ENCODE peak calls at places on chromosomes 16 and 17, in eight cellular contexts. Z is OCI-LY7, Q is prostate gland, D is thoracic aorta, R is K562, E is Peyer's patch, C is heart right ventricle, Y is fibroblast of pulmonary artery. T is an unnamed sample.

GRCh38 chr17:82339634-82340580 is 6.3 kb upstream of the SECTM1 start:
- DNase-seq in Z (no peak), Q (no peak), D (no peak), R (no peak), E (peak; percentile 35), C (no peak), Y (no peak), T (no peak)

GRCh38 chr17:20926532-20926931 is 116.3 kb downstream of the USP22 start:
- DNase-seq in Z (no peak), Q (no peak), D (no peak), R (no peak), E (no peak), C (no peak), Y (peak; percentile 54), T (no peak)

GRCh38 chr16:35186045-35186759 is 1726.8 kb downstream of the TP53TG3F start:
- DNase-seq in Z (no peak), Q (no peak), D (no peak), R (no peak), E (peak; percentile 36), C (no peak), Y (no peak), T (no peak)

GRCh38 chr16:15879255-15879804 is 9.1 kb downstream of the CEP20 start:
- DNase-seq in Z (no peak), Q (no peak), D (no peak), R (peak; percentile 45), E (no peak), C (no peak), Y (peak; percentile 91), T (no peak)

GRCh38 chr16:79823644-79824043 is 223.1 kb upstream of the MAF start:
- DNase-seq in Z (no peak), Q (no peak), D (no peak), R (no peak), E (no peak), C (no peak), Y (no peak), T (no peak)

GRCh38 chr16:30041841-30042240 is 10.8 kb upstream of the TLCD3B start:
- DNase-seq in Z (peak; percentile 39), Q (no peak), D (no peak), R (no peak), E (no peak), C (no peak), Y (peak; percentile 73), T (no peak)

GRCh38 chr16:24170407-24170806 is 85.7 kb upstream of the CACNG3 start:
- DNase-seq in Z (no peak), Q (no peak), D (no peak), R (no peak), E (no peak), C (no peak), Y (no peak), T (no peak)

GRCh38 chr17:65235284-65235683 is 98.1 kb downstream of the RGS9 start:
- DNase-seq in Z (no peak), Q (no peak), D (no peak), R (no peak), E (no peak), C (no peak), Y (no peak), T (no peak)

GRCh38 chr17:57255182-57255775 is 1.0 kb upstream of the MSI2 start:
- DNase-seq in Z (no peak), Q (no peak), D (no peak), R (no peak), E (no peak), C (no peak), Y (no peak), T (no peak)

GRCh38 chr16:57509231-57509923 is 23.1 kb upstream of the DOK4 start:
- DNase-seq in Z (no peak), Q (no peak), D (no peak), R (no peak), E (no peak), C (no peak), Y (no peak), T (no peak)

GRCh38 chr16:65069090-65069489 is 52.8 kb downstream of the CDH11 start:
- DNase-seq in Z (no peak), Q (no peak), D (no peak), R (no peak), E (no peak), C (no peak), Y (peak; percentile 88), T (no peak)

GRCh38 chr17:2892305-2892971 is 96.2 kb downstream of the RAP1GAP2 start:
- DNase-seq in Z (no peak), Q (no peak), D (no peak), R (no peak), E (peak; percentile 66), C (no peak), Y (peak; percentile 87), T (peak; percentile 79)

GRCh38 chr16:13957197-13958078 is 37.5 kb downstream of the ERCC4 start:
- DNase-seq in Z (no peak), Q (peak; percentile 73), D (no peak), R (peak; percentile 32), E (peak; percentile 86), C (peak; percentile 54), Y (peak; percentile 87), T (peak; percentile 90)

GRCh38 chr17:30244853-30245385 is 9.4 kb upstream of the SLC6A4 start:
- DNase-seq in Z (no peak), Q (no peak), D (no peak), R (no peak), E (no peak), C (no peak), Y (peak; percentile 21), T (no peak)

GRCh38 chr16:24988593-24989338 is 26.4 kb downstream of the ARHGAP17 start:
- DNase-seq in Z (peak; percentile 38), Q (peak; percentile 64), D (no peak), R (no peak), E (peak; percentile 88), C (peak; percentile 59), Y (peak; percentile 75), T (peak; percentile 53)

GRCh38 chr16:85452364-85453178 is 160.6 kb upstream of the GSE1 start:
- DNase-seq in Z (no peak), Q (no peak), D (no peak), R (no peak), E (no peak), C (no peak), Y (no peak), T (no peak)

GRCh38 chr16:85453179-85453678 is 159.9 kb upstream of the GSE1 start:
- DNase-seq in Z (no peak), Q (no peak), D (no peak), R (no peak), E (no peak), C (no peak), Y (no peak), T (no peak)

GRCh38 chr16:85449885-85450245 is 163.3 kb upstream of the GSE1 start:
- DNase-seq in Z (peak; percentile 24), Q (no peak), D (no peak), R (no peak), E (no peak), C (no peak), Y (no peak), T (no peak)

GRCh38 chr16:85453701-85454100 is 159.4 kb upstream of the GSE1 start:
- DNase-seq in Z (no peak), Q (no peak), D (no peak), R (no peak), E (no peak), C (no peak), Y (no peak), T (no peak)

GRCh38 chr16:85451646-85452363 is 161.3 kb upstream of the GSE1 start:
- DNase-seq in Z (no peak), Q (no peak), D (no peak), R (no peak), E (no peak), C (no peak), Y (no peak), T (no peak)
- H3K4me3 ChIP-seq in Z (no peak overlapping the region), Q (no peak overlapping the region), D (no peak overlapping the region), R (no peak overlapping the region), E (no peak overlapping the region), C (no peak overlapping the region), Y (no peak overlapping the region), T (no peak overlapping the region)

GRCh38 chr17:7380855-7381683 is at the start of gene TNK1:
- DNase-seq in Z (no peak), Q (peak; percentile 84), D (no peak), R (peak; percentile 82), E (peak; percentile 85), C (peak; percentile 52), Y (no peak), T (no peak)
- H3K4me3 ChIP-seq in Z (no peak within 1 kb of the TSS), Q (peak within 1 kb of the TSS; percentile 38), D (peak within 1 kb of the TSS; percentile 66), R (peak within 1 kb of the TSS; percentile 52), E (peak within 1 kb of the TSS; percentile 24), C (peak within 1 kb of the TSS; percentile 50), Y (peak within 1 kb of the TSS; percentile 35), T (no peak within 1 kb of the TSS)

GRCh38 chr16:2031081-2031577 is 4.4 kb downstream of the NHERF2 start:
- DNase-seq in Z (no peak), Q (no peak), D (no peak), R (no peak), E (no peak), C (peak; percentile 87), Y (no peak), T (peak; percentile 39)

GRCh38 chr16:2030036-2030435 is 3.3 kb downstream of the NHERF2 start:
- DNase-seq in Z (no peak), Q (no peak), D (no peak), R (no peak), E (no peak), C (no peak), Y (no peak), T (no peak)

GRCh38 chr16:2034695-2035430 is 8.2 kb downstream of the NHERF2 start:
- DNase-seq in Z (no peak), Q (no peak), D (no peak), R (no peak), E (no peak), C (no peak), Y (no peak), T (no peak)

GRCh38 chr16:2033057-2033911 is 6.6 kb downstream of the NHERF2 start:
- DNase-seq in Z (no peak), Q (no peak), D (peak; percentile 36), R (peak; percentile 64), E (no peak), C (peak; percentile 81), Y (peak; percentile 66), T (peak; percentile 80)

DNA sequence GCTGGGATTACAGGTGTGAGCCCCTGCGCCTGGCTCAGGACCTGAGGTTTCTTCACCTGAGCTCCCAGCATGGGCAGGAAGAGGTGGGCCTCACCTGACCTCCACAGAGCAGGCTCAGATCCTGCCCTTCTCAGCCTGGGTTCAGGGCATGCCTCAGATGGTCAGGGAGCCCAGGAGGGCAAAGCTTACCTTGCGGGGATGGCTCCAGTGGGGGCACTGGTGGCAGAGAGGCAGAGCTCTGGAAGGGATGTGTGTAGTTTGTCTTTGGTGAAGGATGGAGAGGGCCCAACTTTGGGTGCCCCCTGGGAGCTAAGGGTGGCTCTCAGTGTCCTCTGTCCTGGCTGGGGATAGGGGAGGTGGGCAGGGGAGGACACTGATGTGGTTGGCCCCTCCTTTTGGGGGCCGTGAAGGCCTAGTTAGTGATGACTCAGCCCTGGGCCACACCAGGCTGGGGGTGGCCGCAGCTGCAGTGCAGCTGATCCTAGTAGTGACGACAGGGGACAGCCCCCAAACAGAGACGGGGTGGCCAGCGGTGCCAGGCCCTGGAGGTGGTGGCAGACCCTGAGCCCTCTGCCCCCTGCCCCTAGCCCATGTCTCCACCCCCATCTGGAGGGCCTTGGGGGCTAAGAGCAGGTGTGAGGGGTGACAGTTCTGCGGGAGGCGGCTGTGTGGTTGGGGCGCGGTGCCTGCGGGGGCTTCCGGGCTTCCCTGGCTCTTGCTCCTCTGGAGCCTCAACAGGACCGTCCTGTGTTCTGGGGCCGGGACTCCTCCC is 5.8 kb downstream of the NHERF2 start:
- DNase-seq in Z (no peak), Q (no peak), D (no peak), R (peak; percentile 73), E (no peak), C (no peak), Y (no peak), T (no peak)
- H3K4me3 ChIP-seq in Z (no peak overlapping the region), Q (no peak overlapping the region), D (peak overlapping the region; percentile 65), R (no peak overlapping the region), E (no peak overlapping the region), C (peak overlapping the region; percentile 86), Y (no peak overlapping the region), T (no peak overlapping the region)

GRCh38 chr16:84367297-84367680 is 1.0 kb upstream of the ATP2C2 start:
- DNase-seq in Z (no peak), Q (no peak), D (no peak), R (no peak), E (no peak), C (no peak), Y (no peak), T (no peak)
- H3K4me3 ChIP-seq in Z (no peak overlapping the region), Q (no peak overlapping the region), D (no peak overlapping the region), R (no peak overlapping the region), E (no peak overlapping the region), C (no peak overlapping the region), Y (no peak overlapping the region), T (no peak overlapping the region)

T was measured in adrenal gland.